ENCODE peak calls at places on chromosomes 6 and 20, in five cellular contexts. V is heart right ventricle, U is EH, Q is left cardiac atrium, W is HFF-Myc. R is an unnamed sample.

GRCh38 chr20:8693709-8694108 is 375.2 kb upstream of the PLCB4 start:
- DNase-seq in U (peak), V (no peak), Q (no peak), W (peak), R (no peak)

GRCh38 chr6:134175532-134176282 is 123.3 kb upstream of the SLC2A12 start:
- DNase-seq in W (no peak), U (peak), Q (peak), V (peak), R (peak)

GRCh38 chr6:104908431-104909139 is 48.3 kb upstream of the LIN28B start:
- DNase-seq in W (no peak), Q (no peak), V (no peak), U (no peak), R (no peak)

GRCh38 chr6:149474108-149474935 is 10.5 kb downstream of the ZC3H12D start:
- DNase-seq in U (no peak), V (no peak), W (no peak), Q (no peak), R (no peak)

GRCh38 chr6:153568601-153569000 is 437.5 kb upstream of the RGS17 start:
- DNase-seq in Q (no peak), V (no peak), W (peak), U (peak), R (no peak)

GRCh38 chr6:154986787-154987235 is 8.3 kb upstream of the TIAM2 start:
- DNase-seq in W (no peak), Q (no peak), U (no peak), V (no peak), R (no peak)

GRCh38 chr6:22596011-22596410 is 26.6 kb downstream of the HDGFL1 start:
- DNase-seq in W (no peak), U (peak), Q (no peak), V (no peak), R (no peak)

GRCh38 chr20:60750909-60751308 is 501.2 kb upstream of the CDH4 start:
- DNase-seq in U (no peak), W (no peak), V (no peak), Q (no peak), R (no peak)

R was measured in heart left ventricle.